ENCODE peak calls at places on chromosomes 1 and 21, in six cellular contexts. One of them, this sample, is unnamed.

GRCh38 chr1:47412437-47412836 is 3.6 kb upstream of the FOXE3 start:
- DNase-seq in type B pancreatic cell: no peak
- DNase-seq in H7: peak
- DNase-seq in substantia nigra: no peak
- DNase-seq in left lobe of liver: no peak
- DNase-seq in G401: no peak
- DNase-seq in this sample: no peak

GRCh38 chr1:64516301-64516700 is 46.4 kb downstream of the CACHD1 start:
- DNase-seq in type B pancreatic cell: no peak
- DNase-seq in H7: no peak
- DNase-seq in substantia nigra: no peak
- DNase-seq in left lobe of liver: no peak
- DNase-seq in G401: no peak
- DNase-seq in this sample: no peak

GRCh38 chr21:44279621-44280260 is 5.9 kb upstream of the AIRE start:
- DNase-seq in type B pancreatic cell: no peak
- DNase-seq in H7: no peak
- DNase-seq in substantia nigra: no peak
- DNase-seq in left lobe of liver: no peak
- DNase-seq in G401: no peak
- DNase-seq in this sample: no peak

GRCh38 chr1:217137210-217137871 is 414.1 kb upstream of the ESRRG start:
- DNase-seq in type B pancreatic cell: no peak
- DNase-seq in H7: peak
- DNase-seq in substantia nigra: no peak
- DNase-seq in left lobe of liver: no peak
- DNase-seq in G401: no peak
- DNase-seq in this sample: no peak

GRCh38 chr21:27423073-27423472 is 456.2 kb upstream of the ADAMTS5 start:
- DNase-seq in type B pancreatic cell: no peak
- DNase-seq in H7: no peak
- DNase-seq in substantia nigra: no peak
- DNase-seq in left lobe of liver: no peak
- DNase-seq in G401: no peak
- DNase-seq in this sample: no peak

GRCh38 chr1:34983700-34984355 is 1.3 kb downstream of the TMEM35B start:
- DNase-seq in type B pancreatic cell: no peak
- DNase-seq in H7: peak
- DNase-seq in substantia nigra: no peak
- DNase-seq in left lobe of liver: no peak
- DNase-seq in G401: peak
- DNase-seq in this sample: no peak

GRCh38 chr21:36395353-36396111 is 10.3 kb downstream of the CHAF1B start:
- DNase-seq in type B pancreatic cell: no peak
- DNase-seq in H7: no peak
- DNase-seq in substantia nigra: no peak
- DNase-seq in left lobe of liver: no peak
- DNase-seq in G401: no peak
- DNase-seq in this sample: no peak

GRCh38 chr1:39204441-39205081 is at the start of gene MACF1:
- DNase-seq in type B pancreatic cell: no peak
- DNase-seq in H7: no peak
- DNase-seq in substantia nigra: peak
- DNase-seq in left lobe of liver: no peak
- DNase-seq in G401: peak
- DNase-seq in this sample: peak

GRCh38 chr1:143698016-143698415 is 273.8 kb downstream of the FAM72C start:
- DNase-seq in type B pancreatic cell: no peak
- DNase-seq in H7: peak
- DNase-seq in substantia nigra: no peak
- DNase-seq in left lobe of liver: peak
- DNase-seq in G401: peak
- DNase-seq in this sample: peak

GRCh38 chr1:40781614-40781971 is 2.0 kb upstream of the KCNQ4 start:
- DNase-seq in type B pancreatic cell: no peak
- DNase-seq in H7: no peak
- DNase-seq in substantia nigra: no peak
- DNase-seq in left lobe of liver: no peak
- DNase-seq in G401: no peak
- DNase-seq in this sample: no peak

GRCh38 chr1:110765640-110766335 is 91.0 kb upstream of the KCNA3 start:
- DNase-seq in type B pancreatic cell: no peak
- DNase-seq in H7: peak
- DNase-seq in substantia nigra: no peak
- DNase-seq in left lobe of liver: no peak
- DNase-seq in G401: peak
- DNase-seq in this sample: peak

GRCh38 chr1:231653611-231654010 is 27.0 kb downstream of the DISC1 start:
- DNase-seq in type B pancreatic cell: no peak
- DNase-seq in H7: no peak
- DNase-seq in substantia nigra: no peak
- DNase-seq in left lobe of liver: no peak
- DNase-seq in G401: no peak
- DNase-seq in this sample: no peak

GRCh38 chr1:108947871-108948525 is 15.3 kb downstream of the CLCC1 start:
- DNase-seq in type B pancreatic cell: no peak
- DNase-seq in H7: peak
- DNase-seq in substantia nigra: no peak
- DNase-seq in left lobe of liver: no peak
- DNase-seq in G401: peak
- DNase-seq in this sample: peak

GRCh38 chr1:168092566-168093355 is 44.0 kb downstream of the GPR161 start:
- DNase-seq in type B pancreatic cell: no peak
- DNase-seq in H7: peak
- DNase-seq in substantia nigra: no peak
- DNase-seq in left lobe of liver: no peak
- DNase-seq in G401: peak
- DNase-seq in this sample: peak

GRCh38 chr1:184160236-184160635 is 108.7 kb downstream of the TSEN15 start:
- DNase-seq in type B pancreatic cell: no peak
- DNase-seq in H7: no peak
- DNase-seq in substantia nigra: no peak
- DNase-seq in left lobe of liver: no peak
- DNase-seq in G401: no peak
- DNase-seq in this sample: no peak

GRCh38 chr1:192609110-192610079 is 26.6 kb upstream of the RGS13 start:
- DNase-seq in type B pancreatic cell: no peak
- DNase-seq in H7: no peak
- DNase-seq in substantia nigra: peak
- DNase-seq in left lobe of liver: peak
- DNase-seq in G401: no peak
- DNase-seq in this sample: peak

GRCh38 chr21:44487831-44488230 is 32.5 kb downstream of the LRRC3 start:
- DNase-seq in type B pancreatic cell: no peak
- DNase-seq in H7: peak
- DNase-seq in substantia nigra: no peak
- DNase-seq in left lobe of liver: no peak
- DNase-seq in G401: peak
- DNase-seq in this sample: peak

GRCh38 chr1:183958958-183959357 is 78.6 kb downstream of the COLGALT2 start:
- DNase-seq in type B pancreatic cell: no peak
- DNase-seq in H7: no peak
- DNase-seq in substantia nigra: no peak
- DNase-seq in left lobe of liver: no peak
- DNase-seq in G401: no peak
- DNase-seq in this sample: no peak

GRCh38 chr1:229434005-229434640 is at the start of gene ACTA1:
- DNase-seq in type B pancreatic cell: no peak
- DNase-seq in H7: peak
- DNase-seq in substantia nigra: no peak
- DNase-seq in left lobe of liver: no peak
- DNase-seq in G401: no peak
- DNase-seq in this sample: no peak

GRCh38 chr21:15034126-15034848 is 30.5 kb downstream of the NRIP1 start:
- DNase-seq in type B pancreatic cell: no peak
- DNase-seq in H7: no peak
- DNase-seq in substantia nigra: no peak
- DNase-seq in left lobe of liver: no peak
- DNase-seq in G401: no peak
- DNase-seq in this sample: no peak

GRCh38 chr1:30933874-30934252 is 25.3 kb upstream of the SDC3 start:
- DNase-seq in type B pancreatic cell: no peak
- DNase-seq in H7: no peak
- DNase-seq in substantia nigra: no peak
- DNase-seq in left lobe of liver: no peak
- DNase-seq in G401: no peak
- DNase-seq in this sample: no peak

GRCh38 chr21:41369105-41369914 is 7.5 kb downstream of the MX2 start:
- DNase-seq in type B pancreatic cell: no peak
- DNase-seq in H7: peak
- DNase-seq in substantia nigra: no peak
- DNase-seq in left lobe of liver: no peak
- DNase-seq in G401: no peak
- DNase-seq in this sample: no peak

GRCh38 chr21:29822064-29822463 is 117.7 kb downstream of the GRIK1 start:
- DNase-seq in type B pancreatic cell: no peak
- DNase-seq in H7: no peak
- DNase-seq in substantia nigra: no peak
- DNase-seq in left lobe of liver: no peak
- DNase-seq in G401: no peak
- DNase-seq in this sample: no peak

GRCh38 chr1:232667094-232667780 is 37.3 kb upstream of the SIPA1L2 start:
- DNase-seq in type B pancreatic cell: no peak
- DNase-seq in H7: no peak
- DNase-seq in substantia nigra: no peak
- DNase-seq in left lobe of liver: no peak
- DNase-seq in G401: no peak
- DNase-seq in this sample: no peak

GRCh38 chr1:230136453-230137327 is 69.7 kb downstream of the GALNT2 start:
- DNase-seq in type B pancreatic cell: peak
- DNase-seq in H7: no peak
- DNase-seq in substantia nigra: no peak
- DNase-seq in left lobe of liver: no peak
- DNase-seq in G401: peak
- DNase-seq in this sample: peak

GRCh38 chr1:77781683-77782082 is 2.2 kb downstream of the MIGA1 start:
- DNase-seq in type B pancreatic cell: no peak
- DNase-seq in H7: no peak
- DNase-seq in substantia nigra: no peak
- DNase-seq in left lobe of liver: no peak
- DNase-seq in G401: no peak
- DNase-seq in this sample: no peak

GRCh38 chr1:27566462-27567182 is 37.3 kb downstream of the AHDC1 start:
- DNase-seq in type B pancreatic cell: no peak
- DNase-seq in H7: peak
- DNase-seq in substantia nigra: no peak
- DNase-seq in left lobe of liver: no peak
- DNase-seq in G401: no peak
- DNase-seq in this sample: no peak

GRCh38 chr1:77540501-77541161 is 141.8 kb downstream of the ZZZ3 start:
- DNase-seq in type B pancreatic cell: no peak
- DNase-seq in H7: no peak
- DNase-seq in substantia nigra: no peak
- DNase-seq in left lobe of liver: no peak
- DNase-seq in G401: no peak
- DNase-seq in this sample: no peak

GRCh38 chr1:62271932-62272728 is 47.1 kb downstream of the KANK4 start:
- DNase-seq in type B pancreatic cell: no peak
- DNase-seq in H7: peak
- DNase-seq in substantia nigra: no peak
- DNase-seq in left lobe of liver: no peak
- DNase-seq in G401: no peak
- DNase-seq in this sample: no peak

GRCh38 chr21:31282095-31282709 is 61.9 kb downstream of the TIAM1 start:
- DNase-seq in type B pancreatic cell: no peak
- DNase-seq in H7: no peak
- DNase-seq in substantia nigra: no peak
- DNase-seq in left lobe of liver: no peak
- DNase-seq in G401: no peak
- DNase-seq in this sample: no peak

GRCh38 chr1:26293911-26294463 is 12.4 kb downstream of the UBXN11 start:
- DNase-seq in type B pancreatic cell: no peak
- DNase-seq in H7: no peak
- DNase-seq in substantia nigra: no peak
- DNase-seq in left lobe of liver: no peak
- DNase-seq in G401: no peak
- DNase-seq in this sample: no peak

GRCh38 chr1:234065794-234066447 is 161.4 kb downstream of the SLC35F3 start:
- DNase-seq in type B pancreatic cell: peak
- DNase-seq in H7: peak
- DNase-seq in substantia nigra: peak
- DNase-seq in left lobe of liver: peak
- DNase-seq in G401: peak
- DNase-seq in this sample: peak